ENCODE peak calls at places on chromosomes 1 and 21, in nine cellular contexts. X is endodermal cell; F is progenitor cell of endocrine pancreas; H is HCEC 1CT; Q is D341Med; S is T-helper 9 cell; A is A549; D is AG20443; T is activated CD4-positive, alpha-beta T cell treated with anti-CD3 and anti-CD28 coated beads, Interleukin-2, amount 50 U/mL, for 24 hours. O is an unnamed sample.

GRCh38 chr1:66227966-66228365 is 306.0 kb upstream of the SGIP1 start:
- DNase-seq in X (no peak), F (no peak), H (no peak), Q (no peak), S (no peak), A (no peak), D (no peak), T (no peak), O (no peak)

GRCh38 chr21:45026833-45027232 is 47.5 kb upstream of the ADARB1 start:
- DNase-seq in X (peak; percentile 73), F (no peak), H (no peak), Q (no peak), S (no peak), A (no peak), D (peak; percentile 5), T (no peak), O (no peak)

GRCh38 chr21:44817914-44818635 is at the start of gene SUMO3:
- DNase-seq in X (peak; percentile 91), F (peak; percentile 73), H (peak; percentile 72), Q (peak; percentile 98), S (peak; percentile 76), A (peak; percentile 65), D (peak; percentile 97), T (peak; percentile 77), O (peak; percentile 52)

GRCh38 chr1:1157914-1158710 is 15.6 kb upstream of the TTLL10 start:
- DNase-seq in X (peak; percentile 82), F (peak; percentile 64), H (peak; percentile 8), Q (no peak), S (no peak), A (no peak), D (peak; percentile 79), T (no peak), O (peak; percentile 94)

GRCh38 chr1:115184260-115184950 is 95.1 kb upstream of the TSPAN2 start:
- DNase-seq in X (no peak), F (no peak), H (no peak), Q (no peak), S (no peak), A (no peak), D (no peak), T (no peak), O (no peak)

GRCh38 chr1:236207121-236207520 is 64.8 kb downstream of the GPR137B start:
- DNase-seq in X (no peak), F (no peak), H (no peak), Q (no peak), S (no peak), A (no peak), D (no peak), T (no peak), O (no peak)

GRCh38 chr1:12620142-12620865 is 2.3 kb upstream of the DHRS3 start:
- DNase-seq in X (no peak), F (no peak), H (no peak), Q (no peak), S (no peak), A (no peak), D (peak; percentile 36), T (no peak), O (no peak)

GRCh38 chr1:156471496-156472490 is 28.8 kb downstream of the MEF2D start:
- DNase-seq in X (peak; percentile 61), F (no peak), H (no peak), Q (no peak), S (no peak), A (no peak), D (no peak), T (no peak), O (peak; percentile 90)

GRCh38 chr1:159250817-159251216 is 46.1 kb downstream of the ACKR1 start:
- DNase-seq in X (peak; percentile 76), F (no peak), H (no peak), Q (peak; percentile 29), S (no peak), A (no peak), D (no peak), T (no peak), O (no peak)

GRCh38 chr1:229717774-229718173 is 91.7 kb downstream of the URB2 start:
- DNase-seq in X (no peak), F (no peak), H (no peak), Q (no peak), S (no peak), A (no peak), D (no peak), T (no peak), O (peak; percentile 14)

GRCh38 chr1:221515496-221515895 is 226.4 kb downstream of the DUSP10 start:
- DNase-seq in X (no peak), F (no peak), H (no peak), Q (no peak), S (no peak), A (no peak), D (no peak), T (no peak), O (no peak)

GRCh38 chr1:64343105-64343960 is 126.6 kb upstream of the CACHD1 start:
- DNase-seq in X (peak; percentile 57), F (no peak), H (peak; percentile 67), Q (no peak), S (no peak), A (peak; percentile 70), D (peak; percentile 77), T (no peak), O (peak; percentile 15)

GRCh38 chr1:56439610-56440264 is 139.6 kb downstream of the PLPP3 start:
- DNase-seq in X (no peak), F (no peak), H (no peak), Q (peak; percentile 37), S (no peak), A (no peak), D (no peak), T (no peak), O (no peak)